ENCODE peak calls at places on chromosome 3, in six cellular contexts. G is activated gamma-delta T cell treated with Interleukin-2 at 50 U/mL for 16 hours, L is A673, R is DND-41, Y is BE2C, Z is C1 segment of cervical spinal cord. H is an unnamed sample.

GRCh38 chr3:168250415-168250861 is 154.7 kb upstream of the GOLIM4 start:
- DNase-seq in R (no peak), Z (no peak), L (no peak), G (no peak), Y (no peak), H (no peak)

GRCh38 chr3:13352621-13353131 is 67.4 kb downstream of the NUP210 start:
- DNase-seq in G (peak), R (peak), Y (no peak), Z (no peak), L (no peak), H (peak)

GRCh38 chr3:40120816-40121215 is 188.7 kb upstream of the EIF1B start:
- DNase-seq in L (no peak), G (no peak), Z (no peak), Y (peak), R (no peak), H (no peak)

GRCh38 chr3:88986834-88987233 is 120.6 kb upstream of the EPHA3 start:
- DNase-seq in G (no peak), Y (no peak), Z (no peak), R (no peak), L (peak), H (no peak)

GRCh38 chr3:33152363-33153360 is 38.8 kb downstream of the CRTAP start:
- DNase-seq in L (no peak), Z (no peak), R (no peak), Y (no peak), G (no peak), H (no peak)

GRCh38 chr3:184003187-184003967 is 14.3 kb downstream of the ABCC5 start:
- DNase-seq in L (no peak), Z (no peak), Y (no peak), R (no peak), G (no peak), H (no peak)

GRCh38 chr3:98733778-98734281 is 29.3 kb upstream of the ST3GAL6 start:
- DNase-seq in Y (peak), R (peak), G (no peak), L (peak), Z (peak), H (no peak)

GRCh38 chr3:194003128-194004057 is 132.6 kb upstream of the HES1 start:
- DNase-seq in G (no peak), Z (peak), L (peak), Y (peak), R (peak), H (peak)

GRCh38 chr3:125028657-125029056 is 27.1 kb downstream of the HEG1 start:
- DNase-seq in R (no peak), L (no peak), G (no peak), Z (no peak), Y (no peak), H (no peak)

GRCh38 chr3:112979244-112979832 is 4.4 kb upstream of the CD200R1 start:
- DNase-seq in Y (peak), Z (no peak), L (peak), G (no peak), R (no peak), H (no peak)

GRCh38 chr3:142523921-142524566 is 54.5 kb downstream of the ATR start:
- DNase-seq in R (no peak), L (peak), Z (no peak), Y (no peak), G (no peak), H (no peak)